ENCODE peak calls at places on chromosomes 3 and 15, in four cellular contexts. E, P, D and K are unnamed samples.
A peak's percentile ranks its signal among the peaks of the same experiment; 100 is the strongest.

GRCh38 chr15:59687831-59688230 is 1.3 kb downstream of the BNIP2 start:
- ATAC-seq in D (no peak), P (no peak), E (peak; percentile 7), K (no peak)

GRCh38 chr15:63420333-63420741 is 38.7 kb upstream of the CA12 start:
- ATAC-seq in E (no peak), P (no peak), D (no peak), K (no peak)

GRCh38 chr3:52041118-52041847 is 15.1 kb downstream of the DUSP7 start:
- ATAC-seq in E (no peak), D (no peak), P (no peak), K (no peak)

GRCh38 chr3:152323834-152324233 is 55.1 kb downstream of the MBNL1 start:
- ATAC-seq in D (no peak), P (peak; percentile 69), E (peak; percentile 35), K (no peak)

GRCh38 chr3:46467562-46467961 is 2.9 kb upstream of the LTF start:
- ATAC-seq in D (no peak), P (no peak), E (no peak), K (no peak)

GRCh38 chr3:16279417-16279816 is 14.4 kb downstream of the OXNAD1 start:
- ATAC-seq in E (no peak), P (no peak), D (no peak), K (peak; percentile 78)

GRCh38 chr3:105786988-105787387 is 81.8 kb downstream of the CBLB start:
- ATAC-seq in E (no peak), D (no peak), P (no peak), K (no peak)

GRCh38 chr3:46655271-46655670 is 38.2 kb downstream of the ALS2CL start:
- ATAC-seq in P (no peak), E (no peak), D (no peak), K (no peak)